ENCODE peak calls at places on chromosomes 11 and 22, in four cellular contexts. O, V, U and T are unnamed samples.

GRCh38 chr11:93904711-93905110 is 54.3 kb upstream of the VSTM5 start:
- DNase-seq in O (no peak), U (no peak), V (no peak), T (no peak)

GRCh38 chr11:102513869-102514268 is 16.7 kb downstream of the MMP7 start:
- DNase-seq in V (no peak), U (no peak), O (peak), T (peak)

GRCh38 chr11:92762175-92762574 is 207.3 kb upstream of the MTNR1B start:
- DNase-seq in O (no peak), U (no peak), V (no peak), T (no peak)

GRCh38 chr11:117823941-117824420 is 563 bp downstream of the FXYD2 start:
- DNase-seq in O (no peak), U (peak), V (no peak), T (peak)

GRCh38 chr11:2519879-2520735 is 75.3 kb downstream of the KCNQ1 start:
- DNase-seq in V (no peak), U (peak), O (no peak), T (no peak)

GRCh38 chr11:32121012-32121411 is 30.1 kb downstream of the RCN1 start:
- DNase-seq in O (no peak), U (no peak), V (no peak), T (no peak)

GRCh38 chr22:27718186-27719032 is 83.1 kb downstream of the MN1 start:
- DNase-seq in U (peak), V (no peak), O (peak), T (peak)

GRCh38 chr11:70579376-70579955 is 181.1 kb downstream of the CTTN start:
- DNase-seq in O (no peak), U (no peak), V (no peak), T (no peak)

GRCh38 chr22:37566903-37567798 is 6.9 kb downstream of the CDC42EP1 start:
- DNase-seq in V (peak), O (peak), U (peak), T (peak)

GRCh38 chr11:35146074-35146521 is 7.1 kb downstream of the CD44 start:
- DNase-seq in U (no peak), O (no peak), V (no peak), T (peak)

GRCh38 chr11:95074806-95075563 is 8.3 kb downstream of the SRSF8 start:
- DNase-seq in O (no peak), U (no peak), V (no peak), T (no peak)

GRCh38 chr22:37362618-37363017 is 64.7 kb downstream of the ELFN2 start:
- DNase-seq in O (peak), U (no peak), V (no peak), T (no peak)

GRCh38 chr11:114163231-114163631 is 103.7 kb downstream of the ZBTB16 start:
- DNase-seq in O (peak), V (no peak), U (no peak), T (no peak)

GRCh38 chr11:111406091-111406490 is 27.0 kb upstream of the POU2AF1 start:
- DNase-seq in V (no peak), U (no peak), O (no peak), T (no peak)

GRCh38 chr11:19931141-19931767 is 218.6 kb downstream of the NAV2 start:
- DNase-seq in O (no peak), U (no peak), V (no peak), T (peak)

GRCh38 chr11:102666331-102666957 is 39.1 kb downstream of the MMP27 start:
- DNase-seq in O (peak), V (peak), U (no peak), T (peak)

GRCh38 chr11:57703341-57703740 is 8.7 kb downstream of the MED19 start:
- DNase-seq in O (peak), V (no peak), U (no peak), T (no peak)

GRCh38 chr11:24496728-24497396 is at the start of gene LUZP2:
- DNase-seq in U (peak), O (peak), V (peak), T (peak)

GRCh38 chr11:102613455-102613854 is 11.7 kb downstream of the MMP20 start:
- DNase-seq in U (no peak), V (no peak), O (no peak), T (no peak)

GRCh38 chr11:100981196-100981824 is 148.3 kb downstream of the PGR start:
- DNase-seq in V (no peak), U (no peak), O (no peak), T (no peak)

DNA sequence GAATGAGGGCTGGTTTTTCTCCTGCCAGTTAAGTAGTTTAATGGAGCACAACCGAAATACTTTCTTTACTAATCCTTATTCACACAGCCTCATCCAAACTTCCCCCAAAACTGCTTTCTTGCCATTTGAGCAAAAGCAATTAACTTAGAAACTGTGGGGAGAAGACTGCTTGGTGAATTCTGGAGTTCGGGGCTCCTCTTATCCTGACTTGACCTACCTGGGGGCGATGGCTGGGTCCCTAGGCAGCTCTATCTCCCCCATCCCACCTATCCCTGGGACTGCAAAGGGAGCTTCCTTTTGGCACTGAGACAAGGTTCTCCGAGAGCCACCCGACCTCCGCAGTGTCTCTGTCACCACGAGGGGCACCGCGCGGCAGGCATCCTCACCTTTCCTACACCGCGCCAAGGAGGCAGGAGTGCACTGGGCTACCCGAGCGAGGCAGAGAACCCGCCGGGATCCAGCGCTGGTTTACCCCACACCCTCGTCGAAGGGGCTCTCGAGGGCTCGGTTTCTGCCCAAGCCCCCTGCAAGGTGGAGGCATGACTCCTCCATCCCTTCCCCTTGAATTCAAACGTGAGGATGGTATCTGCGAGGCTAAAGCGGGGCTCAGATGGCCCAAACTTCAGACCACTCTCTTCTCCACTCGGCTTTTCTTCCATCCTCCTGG is 731 bp downstream of the DESI1 start:
- DNase-seq in V (peak), U (peak), O (no peak), T (peak)
- H4K8ac ChIP-seq in V (no peak), U (no peak), O (peak), T (peak)

DNA sequence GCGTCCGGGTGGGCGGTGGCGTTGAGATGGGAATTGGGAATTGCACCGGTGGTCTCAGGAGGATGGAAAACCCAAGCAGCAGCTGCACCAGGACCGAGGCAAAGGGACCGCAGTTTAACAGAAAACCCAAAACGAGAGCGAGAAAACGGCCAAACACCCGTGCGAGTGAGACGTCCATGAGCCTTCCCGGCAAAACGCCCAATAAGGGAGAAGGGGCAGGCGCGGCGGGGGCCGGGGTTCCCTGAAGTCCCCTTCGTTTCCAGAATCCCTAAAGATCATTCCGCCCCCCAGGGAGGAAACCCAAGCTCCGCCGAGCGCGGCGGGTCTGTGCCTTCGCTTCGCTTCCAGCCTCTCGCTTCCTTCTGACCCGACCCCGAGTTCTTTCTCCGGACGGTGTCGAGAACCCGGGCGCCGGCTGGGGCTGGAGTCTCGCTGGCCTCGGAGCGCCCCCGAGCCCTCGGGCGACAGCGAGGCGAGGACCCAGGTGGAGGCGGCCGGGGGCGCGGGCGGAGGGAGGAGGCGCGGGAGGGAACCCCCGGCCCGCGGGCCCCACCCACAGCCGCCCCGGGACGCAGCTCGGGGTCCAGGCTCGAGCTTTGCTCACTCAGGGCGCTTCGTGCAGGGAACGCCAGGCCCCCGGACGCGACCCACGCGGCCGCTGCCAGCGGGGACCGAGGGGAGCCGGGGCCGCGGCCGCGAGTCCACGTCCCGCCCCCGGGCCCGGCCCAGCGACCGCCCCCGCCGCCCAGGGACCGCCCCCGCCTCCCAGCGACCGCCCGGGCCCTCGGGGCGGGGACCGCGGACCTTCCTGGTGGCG is at the start of gene PGGHG:
- DNase-seq in U (peak), O (no peak), V (no peak), T (peak)
- H3K23ac ChIP-seq in U (no peak), O (peak), V (peak), T (no peak)

DNA sequence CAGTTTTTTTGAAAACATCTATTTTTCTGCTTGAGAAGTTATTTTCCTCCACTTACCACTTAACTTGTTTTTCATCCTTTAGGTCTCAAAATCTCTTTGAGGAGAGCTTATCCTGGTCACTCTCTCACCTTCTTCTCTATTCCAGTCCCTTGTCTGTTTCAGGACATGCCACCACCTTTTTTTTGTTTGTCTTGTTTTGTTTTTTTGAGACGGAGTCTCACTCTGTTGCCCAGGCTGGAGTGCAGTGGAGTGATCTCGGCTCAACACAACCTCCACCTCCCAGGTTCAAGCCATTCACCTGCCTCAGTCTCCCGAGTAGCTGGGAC is 4.6 kb upstream of the BCL2L13 start:
- DNase-seq in V (no peak), O (no peak), U (no peak), T (no peak)
- H4K8ac ChIP-seq in V (no peak), O (peak), U (no peak), T (no peak)

GRCh38 chr11:71929491-71929890 is 645 bp downstream of the RNF121 start:
- DNase-seq in U (no peak), O (no peak), V (no peak), T (no peak)
- H3K23ac ChIP-seq in U (no peak), O (peak), V (no peak), T (peak)

DNA sequence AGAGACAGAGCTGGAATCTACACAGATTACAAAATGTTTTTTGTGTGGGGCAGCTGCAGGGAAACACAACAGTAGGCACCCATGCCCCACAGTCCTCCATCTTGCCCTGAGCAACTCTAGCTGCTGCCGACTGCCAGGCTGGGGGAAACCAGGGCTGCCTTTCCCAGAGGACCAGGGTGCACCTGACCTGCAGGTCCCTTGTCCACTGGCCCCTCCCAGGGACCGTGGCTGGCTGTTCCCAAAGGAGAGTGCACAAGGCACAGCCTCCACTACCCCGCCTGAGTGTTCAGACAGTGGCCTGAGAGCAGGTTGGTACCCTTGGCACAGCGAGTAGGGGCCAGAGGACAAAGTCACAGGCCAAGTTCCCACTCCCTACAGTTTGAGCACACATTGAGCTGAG is 181.8 kb downstream of the BARX2 start:
- DNase-seq in U (no peak), V (no peak), O (no peak), T (no peak)
- H4K8ac ChIP-seq in U (no peak), V (no peak), O (no peak), T (no peak)

DNA sequence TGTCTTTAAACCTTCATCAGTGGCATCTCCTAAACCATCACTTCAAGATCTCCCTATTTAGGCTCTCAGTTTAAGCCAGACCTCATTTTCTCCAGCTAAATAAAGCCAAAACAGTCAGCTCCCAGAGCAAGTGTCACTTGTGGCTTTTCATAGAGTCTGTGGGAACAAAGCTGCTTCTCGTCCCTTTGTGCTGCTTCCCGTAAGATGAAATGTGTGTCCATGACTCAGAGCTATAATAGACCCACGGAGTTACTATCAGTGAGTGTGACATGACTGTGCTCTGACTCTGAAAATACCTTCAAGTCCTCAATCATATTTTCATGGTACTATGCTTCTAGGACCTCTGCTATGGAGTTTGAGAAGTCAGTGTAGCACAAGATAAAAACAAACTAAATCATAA is 57.3 kb upstream of the SLN start:
- DNase-seq in O (peak), U (no peak), V (no peak), T (peak)
- H3K23ac ChIP-seq in O (no peak), U (no peak), V (no peak), T (no peak)

GRCh38 chr11:106121570-106122320 is 44.3 kb downstream of the AASDHPPT start:
- DNase-seq in O (no peak), U (no peak), V (no peak), T (no peak)
- H4K8ac ChIP-seq in O (no peak), U (no peak), V (no peak), T (no peak)

GRCh38 chr11:73650400-73650799 is 4.0 kb downstream of the PLEKHB1 start:
- DNase-seq in O (no peak), U (no peak), V (no peak), T (no peak)

GRCh38 chr11:73651252-73651651 is 4.9 kb downstream of the PLEKHB1 start:
- DNase-seq in O (no peak), V (no peak), U (no peak), T (no peak)

GRCh38 chr11:73652046-73652730 is 5.8 kb downstream of the PLEKHB1 start:
- DNase-seq in V (peak), O (no peak), U (no peak), T (no peak)

GRCh38 chr11:73652856-73653559 is 6.6 kb downstream of the PLEKHB1 start:
- DNase-seq in O (peak), U (no peak), V (no peak), T (no peak)

DNA sequence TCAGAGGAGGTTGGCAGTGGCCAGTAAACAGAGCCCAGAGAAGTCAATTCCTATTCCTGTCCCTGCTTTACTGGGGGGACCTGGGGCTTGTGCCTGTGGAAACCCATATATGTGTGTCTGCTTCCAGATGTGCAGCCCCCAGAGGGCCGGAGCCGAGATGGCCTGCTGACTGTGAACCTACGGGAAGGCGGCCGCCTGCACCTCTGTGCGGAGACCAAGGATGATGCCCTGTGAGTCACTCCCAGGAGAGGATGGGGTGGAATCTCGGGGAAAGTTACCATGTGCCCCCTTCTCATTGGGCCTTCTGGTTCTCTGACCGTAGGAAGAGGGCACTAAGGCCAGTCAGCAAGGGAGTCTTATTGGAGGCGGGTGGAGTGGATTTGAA is 5.3 kb downstream of the PLEKHB1 start:
- DNase-seq in V (no peak), O (no peak), U (no peak), T (no peak)
- H3K23ac ChIP-seq in V (no peak), O (no peak), U (no peak), T (no peak)

DNA sequence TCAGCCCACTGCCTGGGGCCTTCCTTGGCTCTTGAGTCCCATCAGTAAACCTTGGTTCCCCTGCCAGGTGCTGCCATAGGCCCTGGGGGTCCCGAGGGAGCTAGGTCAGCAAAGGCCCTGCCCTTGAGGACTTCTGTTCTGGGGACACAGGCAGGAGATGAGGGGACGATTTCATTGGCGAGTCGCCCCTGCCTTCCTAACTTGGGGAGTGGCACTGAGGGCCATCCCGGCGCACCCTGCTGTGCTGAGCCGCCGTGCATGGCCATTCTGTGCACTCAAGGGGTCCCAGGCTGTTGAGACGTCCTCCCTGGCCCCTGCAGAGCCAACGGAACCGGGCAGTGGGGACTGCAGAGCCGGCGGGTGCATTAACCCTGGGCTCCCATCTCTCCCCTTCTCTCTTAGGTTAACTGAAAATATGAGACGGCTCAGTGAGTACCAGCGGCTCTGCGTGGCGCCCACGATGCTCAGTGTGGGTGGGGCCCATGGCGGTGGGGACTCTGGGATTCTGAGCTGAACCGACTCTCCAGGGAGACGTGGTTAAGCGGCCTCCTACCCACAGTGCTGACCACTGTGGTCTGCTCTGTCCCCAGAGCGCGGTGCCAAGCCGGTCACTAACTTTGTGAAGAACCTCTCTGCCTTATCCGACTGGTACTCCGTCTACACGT is 43.4 kb downstream of the GRAMD4 start:
- DNase-seq in U (no peak), V (no peak), O (no peak), T (no peak)
- H4K8ac ChIP-seq in U (no peak), V (no peak), O (no peak), T (no peak)